ENCODE peak calls at places on chromosomes 7 and 10, in four cellular contexts. X is Calu3, W is non-pigmented ciliary epithelial cell, Z is HEK293T. T is an unnamed sample.

GRCh38 chr10:59557052-59557451 is 152.6 kb downstream of the SLC16A9 start:
- DNase-seq in Z (peak), X (no peak), W (no peak), T (no peak)

GRCh38 chr10:122878799-122879338 is 512 bp downstream of the FAM24B start:
- DNase-seq in Z (no peak), W (no peak), X (no peak), T (no peak)

GRCh38 chr7:151700621-151701185 is 176.2 kb downstream of the PRKAG2 start:
- DNase-seq in X (no peak), Z (no peak), W (no peak), T (peak)

GRCh38 chr7:148723846-148724245 is 25.1 kb downstream of the CUL1 start:
- DNase-seq in W (no peak), Z (no peak), X (no peak), T (no peak)

GRCh38 chr7:131325179-131325840 is 2.4 kb upstream of the MKLN1 start:
- DNase-seq in X (no peak), W (no peak), Z (no peak), T (no peak)

GRCh38 chr7:30465342-30466170 is 13.0 kb downstream of the NOD1 start:
- DNase-seq in Z (no peak), W (no peak), X (no peak), T (no peak)

GRCh38 chr10:8049874-8050560 is 4.5 kb upstream of the GATA3 start:
- DNase-seq in Z (no peak), X (peak), W (no peak), T (no peak)

GRCh38 chr7:133854739-133855138 is 272.4 kb upstream of the LRGUK start:
- DNase-seq in W (no peak), Z (no peak), X (peak), T (no peak)

GRCh38 chr7:12403287-12404181 is at the start of gene VWDE:
- DNase-seq in X (peak), Z (peak), W (no peak), T (no peak)

GRCh38 chr10:14564268-14564744 is 210.4 kb downstream of the FAM107B start:
- DNase-seq in Z (no peak), W (no peak), X (no peak), T (no peak)

GRCh38 chr10:87626422-87626892 is 33.2 kb upstream of the PAPSS2 start:
- DNase-seq in W (no peak), Z (no peak), X (no peak), T (no peak)

GRCh38 chr10:8369666-8370065 is 315.2 kb downstream of the GATA3 start:
- DNase-seq in Z (no peak), X (no peak), W (no peak), T (no peak)

GRCh38 chr10:24974978-24975377 is 22.6 kb upstream of the PRTFDC1 start:
- DNase-seq in X (no peak), Z (no peak), W (no peak), T (peak)

GRCh38 chr10:114043532-114044250 is at the start of gene ADRB1:
- DNase-seq in W (no peak), Z (peak), X (peak), T (peak)

GRCh38 chr10:119673271-119673670 is 22.1 kb downstream of the BAG3 start:
- DNase-seq in Z (no peak), X (no peak), W (no peak), T (no peak)

GRCh38 chr10:52757777-52758176 is 14.8 kb downstream of the MBL2 start:
- DNase-seq in W (no peak), X (no peak), Z (no peak), T (no peak)

GRCh38 chr7:14698239-14698638 is 204.3 kb downstream of the DGKB start:
- DNase-seq in Z (no peak), X (no peak), W (no peak), T (no peak)

GRCh38 chr10:72088879-72089585 is 681 bp upstream of the SPOCK2 start:
- DNase-seq in Z (no peak), W (no peak), X (peak), T (peak)

GRCh38 chr10:90937645-90938258 is 16.9 kb upstream of the ANKRD1 start:
- DNase-seq in X (no peak), W (no peak), Z (no peak), T (no peak)

GRCh38 chr10:102779680-102780079 is 35.9 kb downstream of the WBP1L start:
- DNase-seq in Z (no peak), X (no peak), W (no peak), T (peak)

GRCh38 chr10:133204226-133205015 is 25.6 kb upstream of the UTF1 start:
- DNase-seq in W (no peak), X (no peak), Z (no peak), T (no peak)

GRCh38 chr10:105973912-105974311 is 1190.6 kb downstream of the SORCS1 start:
- DNase-seq in W (no peak), X (no peak), Z (no peak), T (no peak)

GRCh38 chr10:78706256-78706655 is 362.5 kb upstream of the ZMIZ1 start:
- DNase-seq in Z (no peak), X (no peak), W (no peak), T (no peak)

GRCh38 chr7:96120445-96120844 is 201.5 kb downstream of the SLC25A13 start:
- DNase-seq in X (no peak), W (no peak), Z (no peak), T (no peak)

GRCh38 chr10:87744606-87745005 is 73.4 kb downstream of the ATAD1 start:
- DNase-seq in X (no peak), Z (no peak), W (no peak), T (no peak)

GRCh38 chr7:112395411-112395810 is 54.8 kb upstream of the IFRD1 start:
- DNase-seq in W (no peak), Z (no peak), X (no peak), T (no peak)

GRCh38 chr10:80509403-80510161 is 28.1 kb upstream of the SH2D4B start:
- DNase-seq in X (peak), W (peak), Z (no peak), T (no peak)

GRCh38 chr7:92884218-92884617 is 47.8 kb upstream of the CDK6 start:
- DNase-seq in W (no peak), X (no peak), Z (no peak), T (no peak)

GRCh38 chr10:125095776-125096175 is 64.6 kb downstream of the CTBP2 start:
- DNase-seq in X (no peak), W (no peak), Z (no peak), T (no peak)

GRCh38 chr7:47320296-47320695 is 261.6 kb downstream of the TNS3 start:
- DNase-seq in W (no peak), X (no peak), Z (no peak), T (no peak)